ENCODE peak calls at places on chromosomes 3 and 15, in five cellular contexts. J is Panc1, N is HepG2, V is K562, D is HCT116. Y is an unnamed sample. For H3K27me3, the result is how much of the 10 kb centered on the place peaks cover.

GRCh38 chr15:101288905-101289513 is 6.0 kb downstream of the SNRPA1 start:
- ATAC-seq in J (peak), N (peak), V (peak), D (peak), Y (no peak)

GRCh38 chr3:184349563-184350470 is 11.6 kb downstream of the CLCN2 start:
- ATAC-seq in N (no peak), D (no peak), V (no peak), J (no peak), Y (no peak)

GRCh38 chr15:41647269-41647668 is 12.9 kb upstream of the MGA start:
- ATAC-seq in D (no peak), J (no peak), V (no peak), N (no peak), Y (no peak)

GRCh38 chr3:127070776-127071175 is 87.9 kb downstream of the PLXNA1 start:
- ATAC-seq in N (no peak), V (no peak), D (no peak), J (no peak), Y (no peak)

GRCh38 chr3:173586176-173586575 is 188.6 kb downstream of the NLGN1 start:
- ATAC-seq in D (no peak), J (no peak), V (no peak), N (no peak), Y (no peak)

GRCh38 chr3:3610581-3611298 is 188.5 kb upstream of the LRRN1 start:
- ATAC-seq in D (no peak), V (no peak), J (no peak), N (no peak), Y (no peak)

GRCh38 chr3:71240035-71240434 is 343.5 kb downstream of the FOXP1 start:
- ATAC-seq in J (no peak), V (no peak), N (no peak), D (no peak), Y (no peak)

GRCh38 chr15:39132071-39132470 is 448.8 kb upstream of the THBS1 start:
- ATAC-seq in N (no peak), D (no peak), V (no peak), J (no peak), Y (no peak)

GRCh38 chr3:71600646-71601288 is 17.2 kb upstream of the FOXP1 start:
- ATAC-seq in J (no peak), N (no peak), D (no peak), V (peak), Y (no peak)

GRCh38 chr3:49238274-49239127 is 38.5 kb downstream of the C3orf62 start:
- ATAC-seq in N (peak), V (peak), J (no peak), D (peak), Y (peak)

GRCh38 chr3:194659778-194660177 is 12.2 kb downstream of the LSG1 start:
- ATAC-seq in D (no peak), V (no peak), N (no peak), J (no peak), Y (no peak)

GRCh38 chr15:41502787-41503668 is 9.4 kb downstream of the ITPKA start:
- ATAC-seq in D (no peak), V (no peak), N (no peak), J (no peak), Y (no peak)

GRCh38 chr3:56613016-56613415 is 56.0 kb downstream of the CCDC66 start:
- ATAC-seq in D (no peak), J (no peak), V (no peak), N (no peak), Y (no peak)

GRCh38 chr3:161275919-161276318 is 54.8 kb downstream of the NMD3 start:
- ATAC-seq in N (peak), J (no peak), D (no peak), V (no peak), Y (no peak)

GRCh38 chr3:57596495-57597239 is 477 bp downstream of the ARF4 start:
- ATAC-seq in J (peak), N (peak), V (peak), D (peak), Y (peak)

GRCh38 chr3:181484026-181484425 is 227.7 kb upstream of the SOX2 start:
- ATAC-seq in V (no peak), D (no peak), N (no peak), J (no peak), Y (no peak)

GRCh38 chr15:34584321-34584668 is 844 bp upstream of the GOLGA8B start:
- ATAC-seq in J (no peak), D (no peak), V (no peak), N (peak), Y (no peak)

GRCh38 chr15:98823012-98823458 is 174.7 kb downstream of the IGF1R start:
- ATAC-seq in J (peak), N (no peak), V (no peak), D (no peak), Y (no peak)

DNA sequence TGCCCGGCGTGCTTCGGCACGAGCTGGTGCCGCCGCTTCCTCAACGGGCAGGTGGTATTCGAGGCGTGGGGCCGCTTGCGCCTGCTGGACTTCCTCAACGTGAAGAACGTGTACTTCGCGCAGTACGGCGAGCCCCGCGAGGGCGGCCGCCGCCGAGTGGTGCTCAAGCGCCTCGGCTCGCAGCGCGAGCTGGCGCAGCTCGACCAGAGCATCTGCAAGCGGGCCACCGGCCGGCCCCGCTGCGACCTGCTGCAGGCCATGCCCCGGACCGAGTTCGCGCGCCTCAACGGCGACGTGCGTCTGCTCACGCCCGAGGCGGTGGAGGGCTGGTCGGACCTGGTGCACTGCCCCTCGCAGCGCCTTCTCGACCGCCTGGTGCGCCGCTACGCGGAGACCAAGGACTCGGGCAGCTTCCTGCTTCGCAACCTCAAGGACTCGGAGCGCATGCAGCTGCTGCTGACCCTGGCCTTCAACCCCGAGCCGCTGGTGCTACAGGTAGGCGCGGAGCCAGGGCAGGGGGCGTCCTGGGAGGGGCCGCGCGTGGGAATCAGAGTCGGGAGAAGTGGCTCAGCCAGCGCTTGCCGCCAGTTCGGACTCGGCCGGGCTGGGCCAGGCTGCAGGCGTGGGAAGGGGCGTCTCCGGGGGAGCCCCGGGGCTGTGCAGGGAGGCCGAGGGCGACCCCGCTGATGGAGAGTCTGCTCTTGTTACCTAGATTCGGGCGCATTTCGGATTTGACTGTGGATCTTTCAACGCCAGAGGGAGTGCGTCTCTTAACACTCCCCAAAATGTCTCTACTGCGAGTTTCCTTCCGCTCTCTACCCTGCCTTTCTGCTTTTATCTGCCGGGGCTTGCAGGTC is 1.1 kb downstream of the DIPK2A start:
- ATAC-seq in V (peak), J (peak), N (peak), D (peak), Y (peak)
- TF ChIP-seq POLR2AphosphoS5 in V (peak), J (no peak), N (no peak), D (peak), Y (peak)

DNA sequence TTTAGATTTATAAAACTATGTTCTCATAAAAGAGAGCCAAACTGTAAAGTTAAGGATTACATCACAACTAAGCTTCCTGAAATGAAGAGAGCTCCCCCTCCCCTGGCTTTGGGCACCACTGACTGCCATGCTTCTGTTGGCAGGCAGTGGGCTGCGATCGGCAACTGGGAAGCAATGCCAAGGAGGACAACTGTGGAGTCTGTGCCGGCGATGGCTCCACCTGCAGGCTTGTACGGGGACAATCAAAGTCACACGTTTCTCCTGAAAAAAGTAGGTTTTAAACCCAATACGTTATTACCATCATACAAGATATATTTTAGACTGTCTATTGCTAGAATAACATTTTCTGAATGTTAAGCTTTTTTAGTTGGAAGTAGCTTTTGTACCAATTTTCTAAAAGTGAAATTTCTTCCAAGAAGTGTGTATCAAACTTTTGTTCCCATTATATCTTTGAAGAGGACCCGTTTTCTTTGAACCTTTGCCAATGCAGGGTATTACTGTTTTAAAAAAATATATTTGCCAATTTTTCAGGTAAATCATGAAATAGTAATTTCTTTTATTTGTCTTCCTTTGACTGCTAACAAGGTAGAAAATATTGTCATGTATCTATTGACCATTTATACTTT is 184.1 kb downstream of the ADAMTSL3 start:
- ATAC-seq in J (no peak), N (peak), V (peak), D (peak), Y (no peak)
- TF ChIP-seq CTCF in J (peak), N (peak), V (peak), D (peak), Y (peak)

GRCh38 chr15:77074350-77074749 is 3.4 kb upstream of the TSPAN3 start:
- ATAC-seq in V (no peak), J (no peak), D (no peak), N (no peak), Y (no peak)
- H3K27me3 ChIP-seq in V (under half), J (under half), D (under half), N (under half), Y (under half)

GRCh38 chr3:129068291-129068886 is 7.8 kb downstream of the GP9 start:
- ATAC-seq in D (no peak), N (no peak), V (no peak), J (peak), Y (no peak)
- TF ChIP-seq POLR2AphosphoS5 in D (no peak), N (no peak), V (no peak), J (no peak), Y (no peak)